ENCODE peak calls at places on chromosomes 12 and 14, in six cellular contexts. V is HepG2, A is A549, P is GM12878, C is upper lobe of left lung, R is K562. M is an unnamed sample.

GRCh38 chr12:103827800-103828440 is 13.1 kb downstream of the NT5DC3 start:
- ATAC-seq in V (no peak), A (peak), P (no peak), C (no peak), R (peak), M (no peak)

GRCh38 chr12:113720629-113721028 is 245.5 kb downstream of the RBM19 start:
- ATAC-seq in V (peak), A (no peak), P (no peak), C (no peak), R (no peak), M (no peak)

GRCh38 chr14:72704507-72704906 is 189.4 kb downstream of the DPF3 start:
- ATAC-seq in V (no peak), A (no peak), P (no peak), C (peak), R (no peak), M (no peak)

GRCh38 chr12:91687052-91688017 is 458.3 kb downstream of the BTG1 start:
- ATAC-seq in V (no peak), A (peak), P (peak), C (no peak), R (peak), M (no peak)

GRCh38 chr12:111445311-111446043 is 39.8 kb downstream of the SH2B3 start:
- ATAC-seq in V (peak), A (peak), P (peak), C (no peak), R (no peak), M (peak)

GRCh38 chr12:95648990-95649791 is 97.9 kb upstream of the USP44 start:
- ATAC-seq in V (no peak), A (peak), P (no peak), C (no peak), R (no peak), M (peak)

GRCh38 chr14:47490353-47490752 is 185.1 kb downstream of the MDGA2 start:
- ATAC-seq in V (no peak), A (no peak), P (no peak), C (no peak), R (no peak), M (no peak)

GRCh38 chr12:89166525-89166934 is 185.8 kb downstream of the DUSP6 start:
- ATAC-seq in V (no peak), A (no peak), P (peak), C (peak), R (no peak), M (no peak)

GRCh38 chr12:106681210-106681609 is 93.3 kb upstream of the RIC8B start:
- ATAC-seq in V (no peak), A (no peak), P (no peak), C (no peak), R (no peak), M (no peak)

GRCh38 chr12:117188961-117189724 is 1.1 kb downstream of the FBXO21 start:
- ATAC-seq in V (no peak), A (no peak), P (no peak), C (peak), R (no peak), M (no peak)

GRCh38 chr12:113083863-113084430 is 27.4 kb downstream of the DTX1 start:
- ATAC-seq in V (no peak), A (no peak), P (no peak), C (peak), R (no peak), M (peak)

GRCh38 chr14:91390165-91390778 is 27.3 kb downstream of the CCDC88C start:
- ATAC-seq in V (peak), A (no peak), P (no peak), C (no peak), R (no peak), M (no peak)

GRCh38 chr14:77098470-77099353 is 654 bp downstream of the CIPC start:
- ATAC-seq in V (peak), A (peak), P (peak), C (peak), R (peak), M (peak)

GRCh38 chr14:35250319-35250718 is 41.9 kb upstream of the PSMA6 start:
- ATAC-seq in V (no peak), A (no peak), P (no peak), C (no peak), R (no peak), M (no peak)

GRCh38 chr12:53048033-53048779 is 1.7 kb upstream of the TNS2 start:
- ATAC-seq in V (peak), A (peak), P (no peak), C (no peak), R (no peak), M (no peak)

GRCh38 chr12:14435627-14436026 is 70.1 kb downstream of the ATF7IP start:
- ATAC-seq in V (no peak), A (no peak), P (no peak), C (no peak), R (no peak), M (no peak)

GRCh38 chr14:65042731-65043372 is 56.2 kb downstream of the FNTB start:
- ATAC-seq in V (no peak), A (no peak), P (peak), C (peak), R (peak), M (no peak)

GRCh38 chr12:118042091-118042490 is 18.9 kb downstream of the WSB2 start:
- ATAC-seq in V (no peak), A (no peak), P (peak), C (no peak), R (no peak), M (no peak)

GRCh38 chr12:51702582-51702981 is 111.5 kb downstream of the SCN8A start:
- ATAC-seq in V (no peak), A (no peak), P (no peak), C (peak), R (no peak), M (no peak)

GRCh38 chr12:123899368-123899767 is 73.3 kb downstream of the CCDC92 start:
- ATAC-seq in V (no peak), A (no peak), P (no peak), C (no peak), R (no peak), M (no peak)

GRCh38 chr12:3670083-3670620 is 82.8 kb downstream of the CRACR2A start:
- ATAC-seq in V (no peak), A (no peak), P (no peak), C (no peak), R (no peak), M (no peak)

GRCh38 chr14:75254381-75254821 is 24.2 kb upstream of the FOS start:
- ATAC-seq in V (no peak), A (no peak), P (no peak), C (no peak), R (no peak), M (no peak)
- TF ChIP-seq EP300 in V (no peak), A (no peak), P (no peak), C (no peak), R (no peak), M (no peak)

DNA sequence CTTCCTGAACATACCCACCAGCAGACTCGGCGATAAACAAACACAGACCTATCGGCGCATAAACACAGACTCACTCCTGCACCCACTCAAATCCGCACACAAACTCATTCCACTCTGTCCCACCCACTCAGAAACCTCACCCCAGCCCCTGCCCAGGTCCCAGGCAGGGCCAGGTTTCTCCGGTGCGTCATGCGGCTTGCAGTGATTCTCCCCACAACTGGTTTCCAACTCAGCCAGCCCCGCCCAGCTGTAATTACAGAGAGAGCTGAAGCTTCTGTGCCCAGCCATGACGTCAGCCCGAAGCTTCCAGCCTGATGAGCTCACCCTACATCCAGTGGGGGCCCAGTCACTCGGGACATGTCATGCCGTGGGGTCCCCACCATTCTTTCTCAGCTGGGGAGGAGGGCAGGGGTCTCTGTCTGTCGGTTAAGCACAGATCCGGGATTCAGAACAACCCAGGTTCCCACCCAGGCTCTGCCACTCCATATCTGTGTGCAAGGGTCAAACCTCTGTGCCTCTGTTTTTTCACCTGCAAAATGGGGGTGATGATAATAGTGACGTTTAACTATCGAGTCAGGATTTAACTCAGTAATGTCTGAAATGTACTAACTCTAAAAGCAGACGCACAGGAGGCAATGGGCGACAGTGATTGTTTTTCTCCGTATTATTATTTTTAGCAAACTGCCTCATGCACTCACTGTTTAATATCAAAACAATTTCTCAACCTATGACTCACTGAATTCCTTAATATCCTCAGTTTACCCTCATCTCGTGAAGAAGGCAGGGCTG is 2.3 kb upstream of the HSPB8 start:
- ATAC-seq in V (no peak), A (peak), P (no peak), C (peak), R (no peak), M (peak)
- TF ChIP-seq EP300 in V (no peak), A (no peak), P (no peak), C (no peak), R (no peak), M (peak)

DNA sequence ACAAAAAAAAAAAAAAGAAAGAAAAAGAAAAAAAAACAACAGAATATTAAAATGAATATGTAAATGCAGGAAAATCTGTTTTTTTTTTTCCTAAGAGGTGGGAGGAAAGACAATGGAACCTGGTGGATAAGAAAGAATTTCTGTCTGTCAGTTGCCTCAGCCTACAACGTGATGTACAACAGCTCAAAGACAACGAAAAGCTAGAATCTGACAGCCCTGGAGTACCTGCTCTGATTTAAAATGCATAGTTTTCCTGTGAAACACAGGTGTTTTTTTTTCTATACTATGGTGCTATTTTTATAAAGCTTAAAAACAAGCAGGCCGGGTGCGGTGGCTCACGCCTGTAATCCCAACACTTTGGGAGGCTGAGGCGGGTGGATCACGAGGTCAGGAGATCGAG is 30.0 kb upstream of the ULK1 start:
- ATAC-seq in V (no peak), A (no peak), P (no peak), C (no peak), R (no peak), M (no peak)
- TF ChIP-seq EP300 in V (no peak), A (no peak), P (no peak), C (no peak), R (no peak), M (no peak)

GRCh38 chr14:33068626-33069025 is 129.9 kb downstream of the NPAS3 start:
- ATAC-seq in V (no peak), A (no peak), P (no peak), C (no peak), R (no peak), M (no peak)

GRCh38 chr14:33062881-33063280 is 124.2 kb downstream of the NPAS3 start:
- ATAC-seq in V (no peak), A (no peak), P (no peak), C (no peak), R (no peak), M (no peak)

GRCh38 chr14:33062476-33062875 is 123.8 kb downstream of the NPAS3 start:
- ATAC-seq in V (peak), A (no peak), P (peak), C (no peak), R (no peak), M (no peak)

GRCh38 chr14:33063521-33063920 is 124.8 kb downstream of the NPAS3 start:
- ATAC-seq in V (no peak), A (no peak), P (no peak), C (no peak), R (no peak), M (no peak)

GRCh38 chr14:33065634-33066033 is 127.0 kb downstream of the NPAS3 start:
- ATAC-seq in V (no peak), A (no peak), P (no peak), C (no peak), R (no peak), M (no peak)
- TF ChIP-seq EP300 in V (no peak), A (no peak), P (no peak), C (no peak), R (no peak), M (no peak)

GRCh38 chr14:30180219-30180618 is 252.6 kb upstream of the PRKD1 start:
- ATAC-seq in V (no peak), A (no peak), P (no peak), C (peak), R (no peak), M (peak)
- TF ChIP-seq EP300 in V (no peak), A (no peak), P (no peak), C (no peak), R (no peak), M (no peak)

GRCh38 chr14:104676694-104677505 is 12.5 kb upstream of the INF2 start:
- ATAC-seq in V (peak), A (no peak), P (peak), C (peak), R (no peak), M (no peak)

GRCh38 chr14:104678901-104679705 is 10.3 kb upstream of the INF2 start:
- ATAC-seq in V (no peak), A (no peak), P (no peak), C (no peak), R (no peak), M (no peak)

GRCh38 chr14:104678346-104678745 is 11.1 kb upstream of the INF2 start:
- ATAC-seq in V (no peak), A (peak), P (peak), C (peak), R (peak), M (no peak)

GRCh38 chr14:104676130-104676693 is 13.2 kb upstream of the INF2 start:
- ATAC-seq in V (no peak), A (no peak), P (no peak), C (no peak), R (no peak), M (no peak)

DNA sequence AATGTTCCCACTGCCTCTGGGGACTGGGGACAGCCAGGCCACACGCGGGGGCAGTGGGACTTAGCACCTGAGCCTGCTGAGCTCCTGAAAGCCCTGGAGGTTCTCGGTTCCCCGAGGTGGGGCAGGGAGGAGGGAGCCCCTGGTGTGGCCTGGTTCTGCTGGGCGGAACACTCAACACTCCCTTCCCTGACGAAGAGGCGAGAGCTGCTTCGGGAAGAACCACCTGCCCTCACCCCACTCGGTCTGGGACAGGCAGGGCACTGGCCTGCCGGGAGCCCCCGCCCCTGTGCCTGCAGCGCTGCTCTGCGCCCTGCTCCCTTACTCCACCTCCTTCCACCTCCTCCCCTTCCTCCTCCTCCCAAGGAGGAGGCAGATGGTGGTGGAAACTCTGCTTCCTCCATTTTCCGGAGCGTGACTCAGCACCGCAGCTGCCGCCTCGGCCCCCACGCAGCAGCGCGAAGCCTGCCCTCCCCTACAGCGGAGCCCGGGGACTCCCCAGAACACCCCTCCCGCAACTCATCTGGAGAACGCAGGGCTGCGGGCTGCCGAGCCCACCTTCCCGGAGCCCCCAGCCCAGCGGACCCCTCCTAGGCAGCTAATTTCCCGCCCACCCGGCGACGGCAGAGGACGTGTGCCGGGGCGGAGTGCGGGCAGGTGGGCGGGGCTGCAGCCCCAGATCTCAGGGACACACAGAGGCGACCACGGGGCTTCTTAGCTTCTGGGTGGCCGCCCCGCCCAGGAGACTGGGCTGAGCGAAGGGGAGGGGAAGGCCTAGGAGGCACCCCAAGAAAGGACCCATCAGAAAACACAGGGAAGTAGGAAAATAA is 11.7 kb upstream of the INF2 start:
- ATAC-seq in V (peak), A (peak), P (peak), C (peak), R (peak), M (peak)
- TF ChIP-seq EP300 in V (no peak), A (no peak), P (no peak), C (no peak), R (no peak), M (peak)

GRCh38 chr12:2101359-2101758 is 48.6 kb downstream of the CACNA1C start:
- ATAC-seq in V (no peak), A (no peak), P (no peak), C (peak), R (no peak), M (no peak)
- TF ChIP-seq EP300 in V (no peak), A (no peak), P (no peak), C (no peak), R (no peak), M (no peak)

GRCh38 chr14:101862177-101862576 is 100.7 kb downstream of the PPP2R5C start:
- ATAC-seq in V (no peak), A (no peak), P (no peak), C (peak), R (no peak), M (no peak)
- TF ChIP-seq EP300 in V (no peak), A (no peak), P (no peak), C (no peak), R (no peak), M (no peak)

GRCh38 chr14:92698393-92698792 is 50.0 kb downstream of the LGMN start:
- ATAC-seq in V (no peak), A (no peak), P (no peak), C (no peak), R (no peak), M (no peak)

GRCh38 chr14:92695562-92695961 is 52.9 kb downstream of the LGMN start:
- ATAC-seq in V (no peak), A (no peak), P (no peak), C (no peak), R (no peak), M (no peak)

GRCh38 chr14:92694807-92695206 is 53.6 kb downstream of the LGMN start:
- ATAC-seq in V (peak), A (no peak), P (no peak), C (no peak), R (no peak), M (no peak)

GRCh38 chr14:92693998-92694780 is 54.2 kb downstream of the LGMN start:
- ATAC-seq in V (peak), A (peak), P (no peak), C (no peak), R (no peak), M (no peak)

GRCh38 chr14:92696356-92696755 is 52.1 kb downstream of the LGMN start:
- ATAC-seq in V (no peak), A (no peak), P (no peak), C (peak), R (no peak), M (no peak)
- TF ChIP-seq EP300 in V (no peak), A (no peak), P (no peak), C (no peak), R (no peak), M (no peak)